ENCODE peak calls at places on chromosome 2, in five cellular contexts. S is GM23248, B is neural progenitor cell, T is neuronal stem cell, I is fibroblast of lung. L is an unnamed sample.

GRCh38 chr2:209468796-209469325 is 45.0 kb downstream of the MAP2 start:
- DNase-seq in S (no peak), B (no peak), T (no peak), I (no peak), L (no peak)

GRCh38 chr2:121790276-121790956 is 35.0 kb downstream of the TSN start:
- DNase-seq in S (peak), B (no peak), T (no peak), I (peak), L (no peak)

GRCh38 chr2:216740557-216741222 is 45.3 kb upstream of the IGFBP5 start:
- DNase-seq in S (no peak), B (no peak), T (no peak), I (peak), L (no peak)

GRCh38 chr2:138356178-138356577 is 145.4 kb upstream of the SPOPL start:
- DNase-seq in S (peak), B (no peak), T (no peak), I (peak), L (no peak)

GRCh38 chr2:184558713-184559464 is 39.4 kb upstream of the ZNF804A start:
- DNase-seq in S (peak), B (no peak), T (no peak), I (peak), L (no peak)

GRCh38 chr2:126444511-126444910 is 211.4 kb upstream of the GYPC start:
- DNase-seq in S (no peak), B (no peak), T (no peak), I (no peak), L (no peak)

GRCh38 chr2:183867206-183867605 is 731.1 kb upstream of the ZNF804A start:
- DNase-seq in S (no peak), B (no peak), T (no peak), I (no peak), L (no peak)

GRCh38 chr2:107529146-107529545 is 297.5 kb upstream of the RGPD4 start:
- DNase-seq in S (peak), B (no peak), T (no peak), I (no peak), L (no peak)

GRCh38 chr2:172887280-172887679 is 151.6 kb downstream of the RAPGEF4 start:
- DNase-seq in S (no peak), B (no peak), T (no peak), I (no peak), L (no peak)

GRCh38 chr2:19021721-19022120 is 336.7 kb downstream of the OSR1 start:
- DNase-seq in S (peak), B (no peak), T (no peak), I (peak), L (no peak)

GRCh38 chr2:109175350-109175678 is 46.3 kb downstream of the SH3RF3 start:
- DNase-seq in S (no peak), B (no peak), T (no peak), I (no peak), L (no peak)

GRCh38 chr2:109174626-109175349 is 45.8 kb downstream of the SH3RF3 start:
- DNase-seq in S (peak), B (no peak), T (no peak), I (no peak), L (no peak)

GRCh38 chr2:109173311-109174171 is 44.5 kb downstream of the SH3RF3 start:
- DNase-seq in S (peak), B (peak), T (peak), I (peak), L (no peak)

GRCh38 chr2:109172556-109173105 is 43.6 kb downstream of the SH3RF3 start:
- DNase-seq in S (peak), B (no peak), T (no peak), I (peak), L (no peak)

DNA sequence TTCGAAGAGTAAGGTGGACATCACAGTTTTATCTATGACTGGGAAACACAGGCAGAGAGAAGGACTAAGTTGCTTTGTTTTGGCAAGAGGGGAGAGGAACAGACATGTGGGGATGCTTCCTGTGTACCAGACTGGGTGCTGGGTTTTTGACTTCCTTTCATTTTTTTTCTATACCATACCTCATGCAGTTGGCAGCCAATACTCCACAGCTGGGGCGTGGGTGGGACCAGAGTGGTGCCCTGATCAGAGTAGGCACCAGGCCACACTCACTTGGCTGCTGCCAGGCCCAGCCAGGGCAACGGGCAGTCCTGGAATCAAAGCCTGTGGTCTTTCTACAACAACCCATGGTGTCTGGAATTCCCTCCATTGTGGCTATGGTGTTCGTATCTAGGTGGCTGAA is 45.2 kb downstream of the SH3RF3 start:
- DNase-seq in S (peak), B (no peak), T (no peak), I (no peak), L (no peak)
- H3K27ac ChIP-seq in S (peak), B (no peak), T (no peak), I (peak), L (no peak)

GRCh38 chr2:207549145-207549544 is 19.4 kb downstream of the CREB1 start:
- DNase-seq in S (no peak), B (no peak), T (no peak), I (no peak), L (no peak)
- H3K9ac ChIP-seq in S (no peak), B (no peak), T (no peak), I (no peak), L (no peak)

GRCh38 chr2:233907627-233908026 is 9.5 kb upstream of the TRPM8 start:
- DNase-seq in S (no peak), B (no peak), T (no peak), I (no peak), L (no peak)

GRCh38 chr2:233901367-233901766 is 15.8 kb upstream of the TRPM8 start:
- DNase-seq in S (no peak), B (no peak), T (no peak), I (no peak), L (no peak)

GRCh38 chr2:233901884-233902283 is 15.3 kb upstream of the TRPM8 start:
- DNase-seq in S (no peak), B (no peak), T (no peak), I (no peak), L (no peak)

GRCh38 chr2:233905945-233906344 is 11.2 kb upstream of the TRPM8 start:
- DNase-seq in S (no peak), B (no peak), T (no peak), I (no peak), L (no peak)
- H3K27ac ChIP-seq in S (no peak), B (no peak), T (no peak), I (no peak), L (no peak)

GRCh38 chr2:181742361-181742760 is 62.0 kb upstream of the NEUROD1 start:
- DNase-seq in S (peak), B (no peak), T (no peak), I (no peak), L (no peak)
- H3K9ac ChIP-seq in S (no peak), B (no peak), T (no peak), I (no peak), L (peak)

DNA sequence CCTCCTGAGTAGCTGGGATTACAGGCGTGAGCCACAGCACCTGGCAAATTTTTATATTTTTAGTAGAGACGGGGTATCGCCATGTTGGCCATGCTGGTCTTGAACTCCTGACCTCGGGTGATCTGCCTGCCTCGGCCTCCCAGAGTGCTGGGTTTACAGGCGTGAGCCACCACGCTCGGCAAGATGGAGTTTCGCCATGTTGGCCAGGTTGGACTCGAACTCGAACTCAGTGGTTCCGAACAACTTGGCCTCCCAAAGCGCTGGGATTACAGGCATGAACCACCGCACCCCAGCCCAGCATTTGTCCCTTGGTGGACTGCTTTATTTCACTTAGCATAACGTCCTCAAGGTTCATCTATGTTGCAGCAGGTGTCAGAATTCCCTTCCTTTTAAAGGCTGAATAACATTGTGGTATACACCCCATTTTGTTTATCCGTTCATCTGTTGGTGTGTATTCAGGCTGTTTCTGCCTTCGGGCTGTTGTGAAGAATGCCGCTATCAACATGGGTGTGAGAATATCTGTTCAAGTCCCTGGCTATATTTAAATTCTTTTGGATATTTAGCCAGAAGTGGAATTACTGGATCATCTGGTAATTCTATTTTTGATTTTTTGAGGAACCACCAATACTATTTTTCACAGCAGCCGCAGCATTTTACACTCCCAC is 1.2 kb upstream of the CENPA start:
- DNase-seq in S (no peak), B (no peak), T (no peak), I (no peak), L (no peak)
- H3K27ac ChIP-seq in S (peak), B (no peak), T (no peak), I (peak), L (no peak)

GRCh38 chr2:109438146-109438545 is 175.6 kb downstream of the SEPTIN10 start:
- DNase-seq in S (no peak), B (no peak), T (no peak), I (no peak), L (no peak)
- H3K9ac ChIP-seq in S (no peak), B (no peak), T (no peak), I (no peak), L (no peak)

GRCh38 chr2:85132834-85133637 is at the start of gene TCF7L1:
- DNase-seq in S (peak), B (peak), T (peak), I (peak), L (no peak)

GRCh38 chr2:85134255-85135065 is 1.3 kb downstream of the TCF7L1 start:
- DNase-seq in S (peak), B (peak), T (peak), I (peak), L (no peak)

GRCh38 chr2:85133751-85134254 is 611 bp downstream of the TCF7L1 start:
- DNase-seq in S (peak), B (no peak), T (peak), I (peak), L (no peak)

GRCh38 chr2:85137131-85137530 is 3.9 kb downstream of the TCF7L1 start:
- DNase-seq in S (no peak), B (no peak), T (no peak), I (no peak), L (no peak)

DNA sequence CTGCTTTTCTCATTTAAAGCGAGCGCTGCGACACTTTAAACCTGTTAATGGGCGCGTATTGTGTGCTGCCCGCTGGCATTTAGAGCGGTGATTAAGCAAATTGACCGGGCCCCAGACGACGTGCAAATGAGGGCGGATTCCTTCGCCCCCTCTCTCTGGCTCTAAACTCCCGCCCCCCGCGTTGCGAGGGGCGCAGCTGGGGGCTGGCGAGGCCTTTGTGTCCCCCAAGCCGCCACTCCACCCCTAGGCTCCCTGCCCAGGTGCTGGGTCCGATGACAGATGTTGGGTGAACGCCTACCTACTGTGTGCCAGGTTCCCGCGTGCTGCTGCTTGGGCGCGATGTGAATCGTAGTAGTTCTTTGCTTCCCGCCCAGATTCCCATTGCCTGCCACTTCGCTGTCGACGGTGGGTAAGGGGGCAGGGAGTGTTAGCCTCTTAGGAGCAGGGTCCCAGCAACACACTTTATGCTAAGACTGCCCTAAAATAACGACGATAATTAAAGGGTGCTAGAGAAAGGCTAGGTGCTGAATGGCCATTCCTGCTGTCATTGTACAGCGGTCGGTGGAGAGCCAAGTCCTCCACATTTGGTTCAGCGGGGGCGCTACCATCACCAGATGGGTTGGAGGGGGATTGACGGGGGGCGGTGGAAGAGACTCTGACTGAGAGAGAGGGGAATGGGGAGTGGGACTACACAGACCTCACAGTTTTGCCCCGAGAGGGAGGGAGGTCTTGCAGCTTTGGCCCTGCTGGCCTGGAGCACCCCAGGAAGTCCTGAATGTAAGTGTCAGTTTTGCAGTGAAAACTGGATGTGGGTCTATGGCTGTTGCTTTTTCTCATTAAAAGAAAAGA is 2.1 kb downstream of the TCF7L1 start:
- DNase-seq in S (peak), B (peak), T (peak), I (no peak), L (no peak)
- H3K27ac ChIP-seq in S (no peak), B (no peak), T (no peak), I (no peak), L (no peak)

GRCh38 chr2:9657083-9657482 is 26.3 kb upstream of the YWHAQ start:
- DNase-seq in S (no peak), B (no peak), T (no peak), I (no peak), L (no peak)
- H3K9ac ChIP-seq in S (peak), B (no peak), T (no peak), I (no peak), L (no peak)

GRCh38 chr2:213145723-213146242 is 5.6 kb downstream of the IKZF2 start:
- DNase-seq in S (no peak), B (no peak), T (no peak), I (no peak), L (no peak)
- H3K27ac ChIP-seq in S (no peak), B (no peak), T (no peak), I (no peak), L (no peak)

L was measured in Karpas-422.